ENCODE peak calls at places on chromosome 1, in four cellular contexts. U is upper lobe of right lung, K is psoas muscle, Y is PC-3. Q is an unnamed sample. For H3K4me1, the result is how much of the 10 kb centered on the place peaks cover.

GRCh38 chr1:50126962-50127715 is 18.4 kb downstream of the ELAVL4 start:
- DNase-seq in Y (no peak), K (no peak), U (no peak), Q (no peak)

GRCh38 chr1:204257446-204257845 is 43.7 kb upstream of the GOLT1A start:
- DNase-seq in U (no peak), Y (no peak), K (no peak), Q (no peak)

GRCh38 chr1:203378529-203379271 is 27.8 kb upstream of the FMOD start:
- DNase-seq in K (no peak), Y (no peak), U (no peak), Q (no peak)

GRCh38 chr1:223364685-223365382 is 858 bp upstream of the SUSD4 start:
- DNase-seq in Y (no peak), K (no peak), U (no peak), Q (no peak)

GRCh38 chr1:54695764-54696163 is 19.9 kb upstream of the TTC4 start:
- DNase-seq in Y (no peak), U (no peak), K (no peak), Q (no peak)

GRCh38 chr1:96002969-96003964 is 718.3 kb upstream of the PTBP2 start:
- DNase-seq in K (no peak), Y (no peak), U (no peak), Q (no peak)

GRCh38 chr1:116365353-116365780 is 7.7 kb upstream of the ATP1A1 start:
- DNase-seq in K (no peak), U (no peak), Y (no peak), Q (no peak)

GRCh38 chr1:42157667-42158066 is 4.5 kb downstream of the GUCA2B start:
- DNase-seq in U (peak), Y (no peak), K (no peak), Q (no peak)

GRCh38 chr1:25651824-25652741 is 35.5 kb downstream of the MAN1C1 start:
- DNase-seq in Y (no peak), U (peak), K (peak), Q (no peak)

GRCh38 chr1:153663211-153663610 is 4.7 kb downstream of the SNAPIN start:
- DNase-seq in Y (no peak), K (no peak), U (peak), Q (no peak)

GRCh38 chr1:77175230-77175844 is 43.9 kb downstream of the PIGK start:
- DNase-seq in Y (peak), K (no peak), U (no peak), Q (peak)

GRCh38 chr1:40030528-40031135 is 9.9 kb upstream of the CAP1 start:
- DNase-seq in K (no peak), U (no peak), Y (peak), Q (no peak)

GRCh38 chr1:204435246-204435885 is 23.7 kb upstream of the PPP1R15B start:
- DNase-seq in U (no peak), K (no peak), Y (no peak), Q (no peak)

GRCh38 chr1:48003741-48004503 is 6.7 kb upstream of the TRABD2B start:
- DNase-seq in Y (no peak), U (no peak), K (no peak), Q (no peak)

GRCh38 chr1:220991959-220992704 is 112.9 kb downstream of the HLX start:
- DNase-seq in Y (no peak), U (no peak), K (no peak), Q (no peak)

GRCh38 chr1:235503333-235504121 is 725 bp downstream of the B3GALNT2 start:
- DNase-seq in U (peak), K (peak), Y (peak), Q (peak)

GRCh38 chr1:35605071-35605881 is 32.2 kb downstream of the TFAP2E start:
- DNase-seq in Y (no peak), U (no peak), K (no peak), Q (no peak)

GRCh38 chr1:47302472-47302871 is 11.5 kb downstream of the STIL start:
- DNase-seq in K (no peak), Y (no peak), U (no peak), Q (no peak)

GRCh38 chr1:233395852-233396646 is 68.5 kb downstream of the MAP3K21 start:
- DNase-seq in Y (no peak), K (no peak), U (no peak), Q (no peak)

GRCh38 chr1:153610334-153611023 is 2.5 kb downstream of the S100A16 start:
- DNase-seq in K (no peak), Y (peak), U (no peak), Q (peak)

GRCh38 chr1:201229771-201230635 is 39.4 kb downstream of the IGFN1 start:
- DNase-seq in Y (peak), U (no peak), K (no peak), Q (peak)

GRCh38 chr1:33516428-33516827 is 44.0 kb downstream of the ZSCAN20 start:
- DNase-seq in U (no peak), K (no peak), Y (peak), Q (no peak)

GRCh38 chr1:67316180-67316902 is 8.7 kb downstream of the IL12RB2 start:
- DNase-seq in K (no peak), U (no peak), Y (no peak), Q (no peak)

GRCh38 chr1:48728599-48728998 is 48.1 kb downstream of the BEND5 start:
- DNase-seq in K (no peak), U (no peak), Y (no peak), Q (no peak)

GRCh38 chr1:211893260-211893659 is 62.7 kb upstream of the LPGAT1 start:
- DNase-seq in U (no peak), Y (no peak), K (no peak), Q (no peak)

GRCh38 chr1:176539018-176539417 is 76.0 kb downstream of the PAPPA2 start:
- DNase-seq in Y (no peak), U (no peak), K (no peak), Q (no peak)

GRCh38 chr1:58397187-58397820 is 149.2 kb downstream of the OMA1 start:
- DNase-seq in U (no peak), K (no peak), Y (no peak), Q (peak)

GRCh38 chr1:60573726-60574409 is 500.3 kb upstream of the C1orf87 start:
- DNase-seq in U (no peak), Y (peak), K (no peak), Q (peak)

GRCh38 chr1:154178006-154178405 is 13.9 kb downstream of the TPM3 start:
- DNase-seq in K (no peak), Y (no peak), U (no peak), Q (no peak)

DNA sequence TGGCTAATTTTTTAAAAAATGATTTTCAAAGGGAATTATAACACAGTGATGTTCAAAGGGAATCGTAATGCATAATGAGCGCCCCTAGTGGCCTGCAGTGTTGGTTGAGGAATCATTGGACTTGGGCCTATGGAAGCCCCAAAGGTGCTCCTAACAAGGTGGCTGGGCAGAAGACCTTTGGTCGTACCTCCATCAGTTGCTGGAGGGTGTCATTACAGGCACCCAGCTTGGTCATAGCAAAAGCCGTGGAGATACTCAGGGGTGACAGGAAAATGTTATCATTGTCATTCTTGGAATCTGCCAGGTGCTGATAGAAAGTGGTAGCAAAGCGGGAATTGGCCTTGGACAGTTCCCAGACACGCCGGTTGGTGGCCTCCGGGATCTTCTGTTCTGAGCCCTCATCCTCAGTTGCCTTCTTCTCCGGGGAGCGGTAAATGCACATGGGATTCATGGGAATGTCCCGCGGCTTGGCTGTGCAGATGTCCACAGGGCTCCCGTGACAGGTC is 2.7 kb downstream of the SERPINC1 start:
- DNase-seq in U (no peak), K (no peak), Y (peak), Q (no peak)
- TF ChIP-seq CTCF in U (peak), K (no peak), Y (peak), Q (peak)

GRCh38 chr1:53678948-53679825 is 59.8 kb downstream of the GLIS1 start:
- DNase-seq in K (no peak), Y (no peak), U (no peak), Q (no peak)
- H3K27ac ChIP-seq in K (no peak), Y (no peak), U (no peak), Q (no peak)

GRCh38 chr1:167430134-167430848 is 88.0 kb downstream of the CD247 start:
- DNase-seq in U (no peak), K (no peak), Y (no peak), Q (no peak)
- H3K4me1 ChIP-seq in U (under half), K (under half), Y (under half), Q (under half)

GRCh38 chr1:91244737-91245136 is 159.9 kb downstream of the HFM1 start:
- DNase-seq in K (no peak), Y (no peak), U (no peak), Q (no peak)
- TF ChIP-seq CTCF in K (no peak), Y (peak), U (no peak), Q (no peak)

DNA sequence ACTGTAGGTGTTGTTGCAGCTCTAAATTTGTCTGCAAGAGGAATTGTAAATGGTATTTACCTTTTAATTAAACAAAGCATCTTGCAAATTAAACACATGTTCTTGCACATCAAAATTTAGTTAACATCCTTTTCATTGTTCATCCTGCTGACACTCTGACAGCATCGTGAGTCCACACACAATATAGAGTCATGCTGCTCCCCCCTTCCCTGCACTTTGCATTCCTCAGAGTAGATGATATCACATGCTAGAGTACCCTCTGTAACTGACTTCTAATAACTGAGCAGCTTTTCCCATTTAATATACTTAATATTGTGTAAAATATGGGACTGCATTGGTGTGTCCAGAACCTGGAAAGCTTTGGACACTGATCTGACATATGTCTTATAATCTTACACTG is 138.8 kb upstream of the DPYD start:
- DNase-seq in U (no peak), K (no peak), Y (peak), Q (no peak)
- H3K27ac ChIP-seq in U (no peak), K (no peak), Y (no peak), Q (no peak)

GRCh38 chr1:37866491-37866890 is 7.1 kb upstream of the MTF1 start:
- DNase-seq in K (no peak), U (no peak), Y (no peak), Q (no peak)
- H3K4me1 ChIP-seq in K (under half), U (under half), Y (under half), Q (under half)